ENCODE peak calls at places on chromosomes 16 and 17, in nine cellular contexts. K, U, W, L, R, V, T, X and Q are unnamed samples.

GRCh38 chr17:81401727-81402529 is 6.7 kb downstream of the BAHCC1 start:
- DNase-seq in K (no peak), U (peak), W (no peak), L (no peak), R (no peak), V (peak), T (no peak), X (no peak), Q (peak)

GRCh38 chr16:9053006-9053601 is 38.3 kb upstream of the HAPSTR1 start:
- DNase-seq in K (no peak), U (peak), W (no peak), L (no peak), R (peak), V (peak), T (peak), X (peak), Q (peak)

GRCh38 chr17:34275881-34276280 is 5.9 kb downstream of the CCL7 start:
- DNase-seq in K (peak), U (no peak), W (no peak), L (no peak), R (no peak), V (no peak), T (no peak), X (no peak), Q (peak)

GRCh38 chr17:80219777-80220708 is at the start of the genes SGSH and SLC26A11:
- DNase-seq in K (no peak), U (peak), W (peak), L (no peak), R (peak), V (peak), T (peak), X (peak), Q (peak)

GRCh38 chr17:78739331-78739853 is 42.7 kb downstream of the CYTH1 start:
- DNase-seq in K (no peak), U (peak), W (no peak), L (peak), R (no peak), V (no peak), T (no peak), X (no peak), Q (no peak)

GRCh38 chr17:58335061-58335731 is 6.6 kb upstream of the TSPOAP1 start:
- DNase-seq in K (no peak), U (no peak), W (no peak), L (peak), R (no peak), V (no peak), T (no peak), X (no peak), Q (no peak)

GRCh38 chr17:37797206-37797605 is 52.3 kb upstream of the HNF1B start:
- DNase-seq in K (no peak), U (no peak), W (no peak), L (no peak), R (no peak), V (no peak), T (no peak), X (no peak), Q (peak)

GRCh38 chr16:49876716-49877129 is 20.8 kb upstream of the ZNF423 start:
- DNase-seq in K (no peak), U (peak), W (peak), L (no peak), R (peak), V (peak), T (no peak), X (peak), Q (peak)

GRCh38 chr17:4648741-4649140 is 7.3 kb upstream of the ALOX15 start:
- DNase-seq in K (no peak), U (no peak), W (no peak), L (no peak), R (no peak), V (no peak), T (peak), X (no peak), Q (no peak)

GRCh38 chr16:50464325-50465290 is 83.6 kb upstream of the NKD1 start:
- DNase-seq in K (no peak), U (no peak), W (no peak), L (no peak), R (no peak), V (no peak), T (no peak), X (no peak), Q (no peak)

GRCh38 chr17:7263071-7263800 is 958 bp upstream of the CLDN7 start:
- DNase-seq in K (no peak), U (no peak), W (peak), L (no peak), R (no peak), V (no peak), T (no peak), X (no peak), Q (no peak)

GRCh38 chr17:38740806-38741205 is 7.3 kb downstream of the PCGF2 start:
- DNase-seq in K (no peak), U (no peak), W (no peak), L (no peak), R (no peak), V (no peak), T (no peak), X (no peak), Q (no peak)